ENCODE peak calls at places on chromosomes 1 and 21, in four cellular contexts. T is H1, I is K562, K is HepG2. D is an unnamed sample.
A peak's percentile ranks its signal among the peaks of the same experiment; 100 is the strongest.

GRCh38 chr1:8342325-8342724 is 24.4 kb downstream of the SLC45A1 start:
- DNase-seq in T (no peak), I (no peak), K (peak; percentile 73), D (no peak)

GRCh38 chr1:165807613-165808012 is 19.8 kb upstream of the UCK2 start:
- DNase-seq in T (no peak), I (no peak), K (no peak), D (no peak)

GRCh38 chr21:17987328-17987727 is 168.2 kb upstream of the C21orf91 start:
- DNase-seq in T (no peak), I (no peak), K (no peak), D (no peak)

GRCh38 chr1:193567937-193568336 is 381.5 kb upstream of the B3GALT2 start:
- DNase-seq in T (no peak), I (no peak), K (no peak), D (no peak)

GRCh38 chr1:24418898-24419628 is 3.5 kb downstream of the NIPAL3 start:
- DNase-seq in T (no peak), I (peak; percentile 89), K (no peak), D (no peak)

GRCh38 chr1:56295949-56296929 is 283.1 kb downstream of the PLPP3 start:
- DNase-seq in T (no peak), I (no peak), K (no peak), D (peak; percentile 5)

GRCh38 chr1:181655756-181656155 is 172.4 kb downstream of the CACNA1E start:
- DNase-seq in T (no peak), I (no peak), K (no peak), D (no peak)

GRCh38 chr1:69138172-69138571 is 429.6 kb upstream of the LRRC7 start:
- DNase-seq in T (no peak), I (no peak), K (no peak), D (no peak)

GRCh38 chr1:6148497-6149241 is 31.5 kb downstream of the CHD5 start:
- DNase-seq in T (peak; percentile 66), I (peak; percentile 86), K (no peak), D (no peak)

GRCh38 chr1:23483327-23484252 is at the start of gene ASAP3:
- DNase-seq in T (peak; percentile 51), I (peak; percentile 36), K (peak; percentile 17), D (no peak)

GRCh38 chr21:46662765-46663500 is 27.5 kb downstream of the PRMT2 start:
- DNase-seq in T (no peak), I (no peak), K (no peak), D (no peak)

GRCh38 chr1:21378705-21379494 is 61.0 kb upstream of the NBPF3 start:
- DNase-seq in T (no peak), I (peak; percentile 64), K (no peak), D (no peak)

GRCh38 chr1:111190931-111191451 is 9.5 kb downstream of the DENND2D start:
- DNase-seq in T (no peak), I (no peak), K (no peak), D (no peak)

GRCh38 chr1:154623358-154623757 is 15.4 kb upstream of the ADAR start:
- DNase-seq in T (no peak), I (no peak), K (no peak), D (no peak)

GRCh38 chr1:211503542-211503941 is 11.6 kb upstream of the RD3 start:
- DNase-seq in T (no peak), I (peak; percentile 55), K (no peak), D (no peak)

GRCh38 chr1:40663324-40664166 is 1.9 kb downstream of the RIMS3 start:
- DNase-seq in T (no peak), I (no peak), K (no peak), D (no peak)
- TF ChIP-seq SRF in T (no peak), I (no peak), K (no peak), D (no peak)

DNA sequence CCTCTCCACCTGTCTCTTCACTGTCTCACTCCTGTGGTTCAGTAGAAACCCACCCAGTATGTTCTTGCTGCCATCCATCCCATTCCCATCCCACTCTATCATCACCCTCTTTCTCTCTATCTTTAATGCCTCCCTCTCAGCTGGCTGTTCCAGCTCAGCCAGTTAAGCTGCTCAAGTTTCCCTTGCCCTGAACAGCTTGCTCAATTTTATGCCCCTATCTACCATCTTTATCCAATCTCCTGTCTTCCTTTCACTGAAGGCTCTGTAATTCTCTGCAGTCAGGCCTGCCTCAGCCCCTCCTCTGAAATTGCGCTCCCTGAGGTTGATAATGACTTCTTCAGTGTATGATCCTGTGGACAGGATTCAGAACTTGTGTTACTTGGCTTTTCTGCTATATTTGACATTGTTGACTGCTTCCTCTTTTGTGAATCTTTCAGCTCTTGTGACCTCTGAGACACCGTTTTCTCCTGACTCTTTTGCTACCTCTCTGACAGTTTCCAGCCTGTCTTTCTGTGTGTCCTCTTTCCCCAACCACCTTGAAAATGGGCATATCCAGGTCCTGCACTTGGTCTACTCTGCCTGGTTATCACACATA is 13.9 kb upstream of the BCAR3 start:
- DNase-seq in T (no peak), I (no peak), K (no peak), D (no peak)
- TF ChIP-seq HDAC6 in T (no peak), I (no peak), K (no peak), D (no peak)

GRCh38 chr1:53938136-53938830 is 7.2 kb downstream of the IFT25 start:
- DNase-seq in T (no peak), I (no peak), K (no peak), D (no peak)
- TF ChIP-seq SRF in T (no peak), I (no peak), K (no peak), D (no peak)

DNA sequence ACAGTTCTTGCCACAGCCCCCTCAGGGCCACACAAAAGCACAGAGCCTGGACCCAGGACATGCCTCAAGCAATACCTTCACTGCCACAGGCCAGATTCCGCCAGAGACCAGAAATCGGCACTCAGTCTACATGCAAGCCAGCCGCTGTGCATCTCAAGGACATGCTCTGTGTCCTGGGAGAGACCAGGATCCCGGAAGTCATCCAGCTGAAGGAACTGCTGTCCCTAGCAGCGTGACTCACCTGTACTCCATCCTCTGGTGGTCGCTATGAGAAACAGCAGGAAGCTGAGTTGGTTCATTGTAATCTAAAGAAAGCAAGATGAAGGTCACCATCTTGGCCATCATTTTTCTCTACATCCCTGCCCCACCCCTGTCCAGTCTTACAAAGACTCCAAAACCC is 401 bp downstream of the ITLN1 start:
- DNase-seq in T (no peak), I (peak; percentile 17), K (peak; percentile 15), D (no peak)
- TF ChIP-seq HDAC6 in T (no peak), I (no peak), K (no peak), D (no peak)

GRCh38 chr1:168752171-168752570 is 23.2 kb upstream of the DPT start:
- DNase-seq in T (no peak), I (no peak), K (no peak), D (no peak)
- TF ChIP-seq SRF in T (no peak), I (no peak), K (no peak), D (no peak)

GRCh38 chr1:9845914-9846313 is 22.1 kb upstream of the CLSTN1 start:
- DNase-seq in T (no peak), I (no peak), K (no peak), D (no peak)
- TF ChIP-seq HDAC6 in T (no peak), I (no peak), K (no peak), D (no peak)

GRCh38 chr21:23217597-23217996 is 2219.4 kb downstream of the NCAM2 start:
- DNase-seq in T (no peak), I (no peak), K (no peak), D (no peak)
- TF ChIP-seq SRF in T (no peak), I (no peak), K (no peak), D (no peak)

D was measured in GM12878.